ENCODE peak calls at places on chromosomes 3 and 15, in nine cellular contexts. U is naive thymus-derived CD4-positive, alpha-beta T cell; B is CD8-positive, alpha-beta T cell; W is kidney; K is astrocyte of the cerebellum; L is SJCRH30; P is small intestine; E is fibroblast of mammary gland; N is astrocyte of the spinal cord. O is an unnamed sample.

GRCh38 chr3:179146911-179147570 is 1.1 kb upstream of the PIK3CA start:
- DNase-seq in P (peak; percentile 84), W (no peak), E (peak; percentile 76), U (no peak), K (peak; percentile 51), B (no peak), L (peak; percentile 15), N (peak; percentile 82), O (no peak)

GRCh38 chr3:15033103-15033502 is 32.0 kb downstream of the MRPS25 start:
- DNase-seq in N (no peak), L (no peak), K (no peak), U (no peak), E (no peak), B (no peak), W (no peak), P (no peak), O (no peak)

GRCh38 chr15:75170711-75171341 is 30.9 kb upstream of the C15orf39 start:
- DNase-seq in P (no peak), W (no peak), U (no peak), L (no peak), B (no peak), K (no peak), N (no peak), E (no peak), O (no peak)

GRCh38 chr3:38153986-38154608 is 11.2 kb upstream of the OXSR1 start:
- DNase-seq in N (no peak), E (peak; percentile 96), W (no peak), B (no peak), L (no peak), P (no peak), U (no peak), K (no peak), O (no peak)

GRCh38 chr3:186220365-186220764 is 111.5 kb upstream of the ETV5 start:
- DNase-seq in U (no peak), P (no peak), B (no peak), N (no peak), W (no peak), K (no peak), L (no peak), E (peak; percentile 6), O (no peak)

GRCh38 chr3:120173056-120173675 is 78.9 kb upstream of the GSK3B start:
- DNase-seq in P (no peak), L (no peak), K (no peak), U (no peak), N (peak; percentile 8), W (no peak), E (peak; percentile 41), B (peak; percentile 21), O (no peak)

GRCh38 chr3:165193392-165194268 is 2.6 kb downstream of the SLITRK3 start:
- DNase-seq in U (no peak), P (no peak), N (no peak), E (no peak), W (no peak), B (no peak), L (no peak), K (no peak), O (no peak)

GRCh38 chr15:27935328-27935727 is 163.8 kb downstream of the OCA2 start:
- DNase-seq in U (no peak), K (no peak), B (no peak), P (no peak), N (no peak), E (no peak), W (no peak), L (no peak), O (no peak)

GRCh38 chr15:73321496-73322344 is 47.0 kb downstream of the HCN4 start:
- DNase-seq in K (no peak), W (no peak), E (no peak), P (no peak), L (peak; percentile 33), U (no peak), N (no peak), B (no peak), O (no peak)

GRCh38 chr3:128395500-128396125 is 71.1 kb downstream of the DNAJB8 start:
- DNase-seq in E (peak; percentile 36), L (no peak), B (no peak), U (no peak), N (peak; percentile 56), P (no peak), W (peak; percentile 92), K (no peak), O (no peak)

GRCh38 chr3:178671261-178672191 is 135.3 kb downstream of the KCNMB2 start:
- DNase-seq in W (no peak), L (no peak), N (peak; percentile 74), E (peak; percentile 20), P (no peak), U (no peak), B (no peak), K (peak; percentile 46), O (no peak)

DNA sequence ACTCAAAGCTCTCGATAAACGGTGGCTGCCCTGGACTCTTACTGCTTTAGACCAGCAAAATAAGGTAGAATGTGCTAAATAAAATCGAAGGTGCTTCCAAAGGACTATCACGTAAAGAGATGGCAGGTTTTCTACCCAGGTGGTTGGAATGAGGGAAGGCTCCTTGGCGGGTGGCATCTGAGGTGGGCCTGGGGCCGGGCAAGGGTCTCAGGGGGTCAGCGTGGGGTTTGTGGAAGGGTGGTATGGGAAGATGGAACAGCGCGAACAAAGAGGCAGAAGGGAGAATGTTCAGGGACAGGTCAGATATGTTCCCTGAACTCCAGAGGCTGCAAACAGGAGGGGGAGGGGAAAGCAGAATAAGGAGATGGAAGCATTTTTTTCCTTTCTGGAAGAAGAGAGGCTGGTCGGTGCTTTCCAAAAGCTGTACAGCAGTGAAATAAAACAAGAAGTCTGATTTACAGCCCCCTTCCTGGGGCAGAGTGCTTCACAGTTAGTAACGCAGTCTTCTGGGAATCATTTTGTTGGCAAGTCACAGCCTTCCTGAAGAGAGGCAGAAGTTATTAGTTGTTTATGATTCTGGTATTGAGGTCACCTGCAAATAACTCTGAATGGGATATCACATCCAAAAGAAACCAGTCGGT is 58.3 kb upstream of the ATG7 start:
- DNase-seq in L (no peak), K (no peak), U (no peak), P (no peak), E (no peak), W (no peak), N (no peak), B (no peak), O (no peak)
- H3K4me3 ChIP-seq in L (no peak overlapping the region), K (no peak overlapping the region), U (no peak overlapping the region), P (no peak overlapping the region), E (no peak overlapping the region), W (no peak overlapping the region), N (no peak overlapping the region), B (no peak overlapping the region), O (no peak overlapping the region)

DNA sequence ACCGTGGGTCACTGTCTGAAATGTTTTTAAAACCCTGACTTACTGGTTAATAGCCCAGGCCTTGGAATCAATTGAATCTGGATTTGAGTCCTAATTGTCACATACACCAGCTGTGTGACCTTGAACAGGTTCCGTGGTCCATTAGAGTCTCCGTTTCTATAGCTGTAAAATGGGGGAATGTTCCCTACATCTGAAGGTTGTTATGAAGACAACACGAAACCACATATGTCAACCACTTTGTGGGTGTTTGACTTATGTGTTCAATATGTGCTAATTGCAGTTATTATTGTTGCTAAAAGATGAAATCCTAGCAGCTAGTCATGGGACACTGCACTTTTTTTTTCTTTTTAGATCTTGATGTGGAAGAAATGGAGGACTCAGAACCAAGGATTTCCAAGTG is 35.3 kb downstream of the ZBTB38 start:
- DNase-seq in B (no peak), L (no peak), E (peak; percentile 71), K (no peak), U (no peak), P (peak; percentile 48), N (peak; percentile 22), W (no peak), O (no peak)
- H3K4me3 ChIP-seq in B (peak overlapping the region; percentile 70), L (no peak overlapping the region), E (peak overlapping the region; percentile 74), K (no peak overlapping the region), U (peak overlapping the region; percentile 80), P (peak overlapping the region; percentile 84), N (no peak overlapping the region), W (peak overlapping the region; percentile 12), O (peak overlapping the region; percentile 79)

DNA sequence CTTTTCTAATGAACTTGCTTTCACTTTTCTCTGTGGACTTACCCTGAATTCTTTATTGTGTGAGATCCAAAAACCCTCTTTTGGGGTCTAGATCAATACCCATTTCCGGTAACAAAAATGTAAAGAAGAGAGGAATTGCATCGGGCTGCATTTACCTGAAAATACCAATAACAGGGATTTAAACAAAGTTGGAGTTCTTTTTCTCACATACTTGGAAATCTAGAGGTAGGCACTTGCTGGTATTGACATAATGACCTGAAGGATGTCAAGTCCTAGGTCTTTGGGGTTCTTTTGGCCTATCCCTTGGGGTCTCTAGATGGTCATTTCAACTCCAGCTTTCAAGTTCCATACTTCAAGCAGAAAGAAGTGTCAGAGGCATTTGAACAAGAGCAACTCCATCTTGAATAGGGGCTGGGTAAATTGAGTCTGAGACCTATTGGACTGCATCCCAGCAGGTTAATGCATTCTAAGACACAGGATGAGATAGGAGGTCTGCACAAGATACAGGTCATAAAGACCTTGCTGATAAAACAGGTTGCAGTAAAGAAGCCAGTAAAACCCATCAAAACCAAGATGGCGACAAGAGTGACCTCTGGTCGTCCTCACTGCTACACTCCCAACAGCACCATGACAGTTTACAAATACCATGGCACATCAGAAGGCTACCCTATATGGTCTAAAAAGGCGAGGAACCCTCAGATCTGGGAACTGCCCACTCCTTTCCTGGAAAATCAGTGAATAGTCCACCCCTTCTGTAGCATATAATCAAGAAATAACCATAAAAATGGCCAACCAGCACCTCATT is 50.8 kb upstream of the ZNF280D start:
- DNase-seq in K (no peak), U (no peak), B (no peak), L (no peak), P (no peak), W (no peak), E (no peak), N (no peak), O (no peak)
- H3K4me3 ChIP-seq in K (no peak overlapping the region), U (no peak overlapping the region), B (no peak overlapping the region), L (no peak overlapping the region), P (no peak overlapping the region), W (no peak overlapping the region), E (no peak overlapping the region), N (no peak overlapping the region), O (no peak overlapping the region)

DNA sequence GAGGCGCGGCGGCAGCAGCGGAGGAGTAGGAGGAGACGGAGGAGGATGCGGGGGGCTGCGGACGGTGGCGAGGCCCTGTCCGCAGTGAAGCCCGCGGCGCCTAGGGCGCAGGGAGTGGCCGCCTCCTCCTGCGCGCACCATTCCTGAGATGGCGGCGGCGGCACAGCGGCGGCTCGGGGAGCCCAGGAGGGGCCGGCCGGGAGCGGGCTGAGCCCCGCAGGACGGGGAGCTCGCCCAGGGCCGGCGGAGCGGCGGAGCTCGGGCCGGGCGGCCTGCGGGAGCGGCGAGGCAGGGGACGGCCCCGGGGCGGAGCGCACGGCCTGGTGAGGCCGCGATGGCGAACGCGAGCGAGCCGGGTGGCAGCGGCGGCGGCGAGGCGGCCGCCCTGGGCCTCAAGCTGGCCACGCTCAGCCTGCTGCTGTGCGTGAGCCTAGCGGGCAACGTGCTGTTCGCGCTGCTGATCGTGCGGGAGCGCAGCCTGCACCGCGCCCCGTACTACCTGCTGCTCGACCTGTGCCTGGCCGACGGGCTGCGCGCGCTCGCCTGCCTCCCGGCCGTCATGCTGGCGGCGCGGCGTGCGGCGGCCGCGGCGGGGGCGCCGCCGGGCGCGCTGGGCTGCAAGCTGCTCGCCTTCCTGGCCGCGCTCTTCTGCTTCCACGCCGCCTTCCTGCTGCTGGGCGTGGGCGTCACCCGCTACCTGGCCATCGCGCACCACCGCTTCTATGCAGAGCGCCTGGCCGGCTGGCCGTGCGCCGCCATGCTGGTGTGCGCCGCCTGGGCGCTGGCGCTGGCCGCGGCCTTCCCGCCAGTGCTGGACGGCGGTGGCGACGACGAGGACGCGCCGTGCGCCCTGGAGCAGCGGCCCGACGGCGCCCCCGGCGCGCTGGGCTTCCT is at the start of gene GPR27:
- DNase-seq in N (peak; percentile 16), U (peak; percentile 42), P (no peak), L (no peak), K (no peak), W (peak; percentile 75), B (no peak), E (peak; percentile 31), O (no peak)
- H3K4me3 ChIP-seq in N (no peak within 1 kb of the TSS), U (peak within 1 kb of the TSS; percentile 38), P (peak within 1 kb of the TSS; percentile 57), L (no peak within 1 kb of the TSS), K (peak within 1 kb of the TSS; percentile 29), W (peak within 1 kb of the TSS; percentile 31), B (peak within 1 kb of the TSS; percentile 33), E (no peak within 1 kb of the TSS), O (peak within 1 kb of the TSS; percentile 18)